ENCODE peak calls at places on chromosome 22, in four cellular contexts. One of them, this sample, is unnamed.

GRCh38 chr22:36659762-36660509 is 43.6 kb downstream of the CACNG2 start:
- DNase-seq in stromal cell of bone marrow: peak; percentile 89
- DNase-seq in T-cell: no peak
- DNase-seq in stimulated activated CD8-positive, alpha-beta memory T cell treated with anti-CD3 and anti-CD28 coated beads, Interleukin-12 subunit alpha, Interleukin-12 subunit beta, amount 100 ng/mL, for 4 hours: peak; percentile 7
- DNase-seq in this sample: peak; percentile 82

GRCh38 chr22:41526802-41527799 is 17.2 kb downstream of the POLR3H start:
- DNase-seq in stromal cell of bone marrow: no peak
- DNase-seq in stimulated activated CD8-positive, alpha-beta memory T cell treated with anti-CD3 and anti-CD28 coated beads, Interleukin-12 subunit alpha, Interleukin-12 subunit beta, amount 100 ng/mL, for 4 hours: peak; percentile 46
- DNase-seq in T-cell: peak; percentile 48
- DNase-seq in this sample: no peak

GRCh38 chr22:27032121-27032761 is 374.9 kb downstream of the MIAT start:
- DNase-seq in T-cell: no peak
- DNase-seq in stromal cell of bone marrow: no peak
- DNase-seq in stimulated activated CD8-positive, alpha-beta memory T cell treated with anti-CD3 and anti-CD28 coated beads, Interleukin-12 subunit alpha, Interleukin-12 subunit beta, amount 100 ng/mL, for 4 hours: no peak
- DNase-seq in this sample: no peak

GRCh38 chr22:19111584-19111983 is 10.6 kb downstream of the DGCR2 start:
- DNase-seq in stromal cell of bone marrow: no peak
- DNase-seq in stimulated activated CD8-positive, alpha-beta memory T cell treated with anti-CD3 and anti-CD28 coated beads, Interleukin-12 subunit alpha, Interleukin-12 subunit beta, amount 100 ng/mL, for 4 hours: no peak
- DNase-seq in T-cell: no peak
- DNase-seq in this sample: no peak

GRCh38 chr22:19201130-19201857 is 22.8 kb upstream of the SLC25A1 start:
- DNase-seq in stimulated activated CD8-positive, alpha-beta memory T cell treated with anti-CD3 and anti-CD28 coated beads, Interleukin-12 subunit alpha, Interleukin-12 subunit beta, amount 100 ng/mL, for 4 hours: no peak
- DNase-seq in T-cell: no peak
- DNase-seq in stromal cell of bone marrow: no peak
- DNase-seq in this sample: no peak

GRCh38 chr22:31173386-31174145 is 13.6 kb downstream of the RNF185 start:
- DNase-seq in stromal cell of bone marrow: peak; percentile 63
- DNase-seq in T-cell: no peak
- DNase-seq in stimulated activated CD8-positive, alpha-beta memory T cell treated with anti-CD3 and anti-CD28 coated beads, Interleukin-12 subunit alpha, Interleukin-12 subunit beta, amount 100 ng/mL, for 4 hours: no peak
- DNase-seq in this sample: peak; percentile 60

GRCh38 chr22:41638748-41639147 is 17.7 kb downstream of the XRCC6 start:
- DNase-seq in T-cell: no peak
- DNase-seq in stimulated activated CD8-positive, alpha-beta memory T cell treated with anti-CD3 and anti-CD28 coated beads, Interleukin-12 subunit alpha, Interleukin-12 subunit beta, amount 100 ng/mL, for 4 hours: no peak
- DNase-seq in stromal cell of bone marrow: no peak
- DNase-seq in this sample: no peak

GRCh38 chr22:49289822-49290221 is 537.9 kb downstream of the BRD1 start:
- DNase-seq in stromal cell of bone marrow: no peak
- DNase-seq in stimulated activated CD8-positive, alpha-beta memory T cell treated with anti-CD3 and anti-CD28 coated beads, Interleukin-12 subunit alpha, Interleukin-12 subunit beta, amount 100 ng/mL, for 4 hours: no peak
- DNase-seq in T-cell: no peak
- DNase-seq in this sample: no peak

This sample was measured in astrocyte of the cerebellum.